ENCODE peak calls at places on chromosomes 12 and 14, in ten cellular contexts. I is GM12878, W is HepG2, R is HCT116, H is transverse colon, F is HL-60, A is prostate gland, S is GM23338, Z is stomach, J is sigmoid colon. X is an unnamed sample.

GRCh38 chr12:40921563-40922163 is 229.4 kb downstream of the CNTN1 start:
- DNase-seq in F (no peak), R (peak; percentile 12), W (peak; percentile 8), A (no peak), Z (no peak), S (peak; percentile 56), H (no peak), I (no peak), J (no peak), X (no peak)

GRCh38 chr14:69316449-69317391 is 56.8 kb downstream of the GALNT16 start:
- DNase-seq in A (no peak), Z (no peak), I (no peak), R (no peak), J (peak; percentile 90), W (no peak), S (no peak), F (no peak), H (peak; percentile 28), X (peak; percentile 41)

GRCh38 chr12:13404631-13405473 is 208.3 kb downstream of the EMP1 start:
- DNase-seq in R (no peak), W (no peak), A (no peak), Z (peak; percentile 59), J (no peak), F (no peak), S (no peak), I (no peak), H (peak; percentile 48), X (no peak)

GRCh38 chr14:29390046-29390841 is 537.4 kb downstream of the PRKD1 start:
- DNase-seq in A (no peak), J (no peak), S (peak; percentile 9), I (no peak), W (no peak), Z (no peak), H (no peak), F (no peak), R (no peak), X (no peak)

GRCh38 chr12:91577586-91578539 is 395.2 kb upstream of the DCN start:
- DNase-seq in F (no peak), I (no peak), Z (no peak), R (peak; percentile 15), S (peak; percentile 51), A (no peak), W (no peak), J (no peak), H (no peak), X (no peak)

GRCh38 chr12:46771268-46771837 is 54.4 kb downstream of the SLC38A4 start:
- DNase-seq in I (no peak), Z (no peak), W (no peak), A (no peak), J (no peak), S (peak; percentile 10), H (no peak), R (no peak), F (no peak), X (no peak)

GRCh38 chr14:100203962-100204834 is 34.7 kb upstream of the YY1 start:
- DNase-seq in J (no peak), I (no peak), W (peak; percentile 96), S (no peak), H (no peak), Z (peak; percentile 71), F (no peak), A (no peak), R (no peak), X (no peak)

GRCh38 chr12:122080149-122081107 is 1.9 kb downstream of the MLXIP start:
- DNase-seq in H (peak; percentile 75), S (peak; percentile 63), F (peak; percentile 94), I (no peak), A (peak; percentile 60), J (peak; percentile 93), Z (peak; percentile 54), W (no peak), R (no peak), X (peak; percentile 81)

GRCh38 chr12:70366581-70367267 is 634 bp downstream of the KCNMB4 start:
- DNase-seq in I (no peak), R (peak; percentile 37), J (peak; percentile 64), W (peak; percentile 13), F (peak; percentile 30), S (peak; percentile 68), H (peak; percentile 41), A (peak; percentile 24), Z (peak; percentile 40), X (peak; percentile 89)

GRCh38 chr12:109679716-109680520 is 33.7 kb upstream of the FAM222A start:
- DNase-seq in F (no peak), I (no peak), H (no peak), W (no peak), J (no peak), R (no peak), Z (no peak), S (peak; percentile 46), A (no peak), X (peak; percentile 35)

GRCh38 chr14:35401853-35402252 is 2.7 kb downstream of the NFKBIA start:
- DNase-seq in S (no peak), F (no peak), Z (no peak), W (no peak), H (no peak), A (no peak), R (no peak), J (peak; percentile 75), I (no peak), X (no peak)
- TF ChIP-seq POLR2AphosphoS5 in S (no peak), F (no peak), Z (no peak), W (no peak), H (no peak), A (peak; percentile 1), R (no peak), J (peak; percentile 18), I (no peak), X (no peak)

GRCh38 chr14:104582005-104582404 is 2.4 kb downstream of the C14orf180 start:
- DNase-seq in J (no peak), F (no peak), Z (peak; percentile 60), H (no peak), S (no peak), A (no peak), W (no peak), R (no peak), I (no peak), X (no peak)

GRCh38 chr14:104581521-104581920 is 2.0 kb downstream of the C14orf180 start:
- DNase-seq in S (no peak), J (no peak), H (no peak), I (no peak), R (no peak), W (no peak), F (no peak), A (no peak), Z (no peak), X (no peak)

GRCh38 chr14:104583424-104584114 is 4.0 kb downstream of the C14orf180 start:
- DNase-seq in A (no peak), R (no peak), H (no peak), F (no peak), S (no peak), J (no peak), W (no peak), I (no peak), Z (no peak), X (no peak)

GRCh38 chr14:104580961-104581360 is 1.4 kb downstream of the C14orf180 start:
- DNase-seq in F (no peak), A (no peak), W (no peak), J (peak; percentile 72), S (no peak), R (no peak), H (peak; percentile 56), Z (peak; percentile 94), I (no peak), X (no peak)

DNA sequence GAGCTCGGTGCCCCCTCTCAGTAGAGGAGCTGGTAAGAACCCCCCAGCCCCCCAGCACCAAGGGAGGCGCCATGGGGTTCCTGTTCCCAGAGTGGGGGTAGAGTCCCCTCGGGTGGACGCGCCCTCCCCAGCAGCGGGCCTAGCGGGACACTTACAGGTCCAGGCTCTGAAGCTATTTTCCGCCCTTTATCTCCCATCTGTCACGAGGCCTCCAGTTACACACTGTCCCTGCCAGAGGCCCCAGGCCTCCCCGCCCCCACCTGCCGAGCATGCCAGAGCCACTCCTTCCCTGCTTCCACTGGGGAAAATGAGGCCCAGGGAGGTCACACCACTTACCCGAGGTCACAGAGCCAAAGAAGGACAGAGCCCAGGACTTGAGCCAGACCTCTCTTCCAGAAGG is 3.1 kb downstream of the C14orf180 start:
- DNase-seq in J (no peak), A (no peak), I (no peak), H (no peak), Z (peak; percentile 68), W (no peak), S (no peak), R (no peak), F (no peak), X (no peak)
- H3K4me3 ChIP-seq in J (no peak overlapping the region), A (no peak overlapping the region), I (no peak overlapping the region), H (no peak overlapping the region), Z (no peak overlapping the region), W (no peak overlapping the region), S (no peak overlapping the region), R (no peak overlapping the region), F (no peak overlapping the region), X (no peak overlapping the region)

GRCh38 chr14:103156733-103157411 is 33.6 kb downstream of the TNFAIP2 start:
- DNase-seq in Z (no peak), W (no peak), A (no peak), F (no peak), H (no peak), R (no peak), S (peak; percentile 40), I (no peak), J (no peak), X (no peak)

GRCh38 chr14:103155826-103156394 is 32.6 kb downstream of the TNFAIP2 start:
- DNase-seq in W (no peak), Z (no peak), F (no peak), R (no peak), H (no peak), I (no peak), J (no peak), S (no peak), A (no peak), X (no peak)

GRCh38 chr14:103151270-103151933 is 28.1 kb downstream of the TNFAIP2 start:
- DNase-seq in H (no peak), W (no peak), F (no peak), I (no peak), Z (no peak), J (no peak), S (no peak), A (no peak), R (no peak), X (no peak)

GRCh38 chr14:103157969-103158368 is 34.7 kb downstream of the TNFAIP2 start:
- DNase-seq in A (no peak), J (no peak), F (no peak), R (no peak), I (no peak), H (no peak), W (no peak), S (no peak), Z (no peak), X (no peak)

GRCh38 chr14:103155013-103155412 is 31.8 kb downstream of the TNFAIP2 start:
- DNase-seq in S (no peak), A (no peak), F (no peak), J (peak; percentile 90), H (peak; percentile 34), Z (peak; percentile 52), R (peak; percentile 61), I (no peak), W (peak; percentile 69), X (no peak)
- TF ChIP-seq POLR2AphosphoS5 in S (no peak), A (no peak), F (no peak), J (no peak), H (no peak), Z (no peak), R (peak; percentile 23), I (no peak), W (no peak), X (peak; percentile 23)

DNA sequence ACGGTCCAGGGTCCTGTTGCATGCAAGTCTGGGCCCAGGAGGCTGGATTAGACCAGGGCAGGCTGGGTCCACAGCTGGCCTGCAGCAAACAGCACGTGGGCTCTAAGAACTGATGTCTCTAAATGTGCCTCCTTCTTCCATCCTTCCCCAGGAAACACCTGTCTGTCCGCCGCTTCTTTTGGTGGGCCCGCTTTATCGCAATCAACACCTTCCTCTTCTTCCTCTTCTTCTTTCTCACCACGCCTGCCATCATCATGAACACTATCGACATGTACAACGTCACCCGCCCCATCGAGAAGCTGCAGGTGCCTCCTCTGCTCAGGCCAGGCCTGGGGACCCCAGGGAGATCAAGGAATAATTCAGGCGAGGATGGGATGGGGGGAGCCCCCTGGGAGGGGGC is 28.3 kb downstream of the NGB start:
- DNase-seq in A (no peak), I (no peak), Z (no peak), J (no peak), R (no peak), W (no peak), F (peak; percentile 9), S (no peak), H (no peak), X (no peak)
- H3K4me3 ChIP-seq in A (no peak overlapping the region), I (no peak overlapping the region), Z (no peak overlapping the region), J (no peak overlapping the region), R (no peak overlapping the region), W (no peak overlapping the region), F (no peak overlapping the region), S (no peak overlapping the region), H (no peak overlapping the region), X (no peak overlapping the region)

X was measured in spleen.